ENCODE peak calls at places on chromosomes 1 and 21, in five cellular contexts. W, Y, Z, H and O are unnamed samples.

GRCh38 chr21:29005696-29006095 is 13.0 kb upstream of the LTN1 start:
- DNase-seq in W (no peak), Y (no peak), Z (no peak), H (no peak), O (no peak)

GRCh38 chr1:236163460-236164153 is 21.3 kb downstream of the GPR137B start:
- DNase-seq in W (no peak), Y (no peak), Z (no peak), H (no peak), O (no peak)

GRCh38 chr1:182580736-182581135 is 8.3 kb downstream of the RNASEL start:
- DNase-seq in W (no peak), Y (no peak), Z (no peak), H (no peak), O (no peak)

GRCh38 chr1:172969611-172970010 is 81.1 kb downstream of the TNFSF18 start:
- DNase-seq in W (no peak), Y (no peak), Z (no peak), H (no peak), O (no peak)

GRCh38 chr1:115976900-115977480 is 677 bp downstream of the SLC22A15 start:
- DNase-seq in W (no peak), Y (no peak), Z (no peak), H (no peak), O (no peak)

GRCh38 chr21:42331660-42332059 is 16.5 kb upstream of the TFF3 start:
- DNase-seq in W (no peak), Y (no peak), Z (no peak), H (no peak), O (no peak)

GRCh38 chr1:153985984-153986761 is at the start of gene RAB13:
- DNase-seq in W (peak), Y (no peak), Z (peak), H (peak), O (peak)

GRCh38 chr1:117210831-117211261 is at the start of gene VTCN1:
- DNase-seq in W (no peak), Y (no peak), Z (no peak), H (no peak), O (no peak)

GRCh38 chr1:217333939-217334338 is 297.0 kb downstream of the GPATCH2 start:
- DNase-seq in W (no peak), Y (no peak), Z (peak), H (peak), O (no peak)

GRCh38 chr21:44304846-44305245 is 5.0 kb downstream of the PFKL start:
- DNase-seq in W (no peak), Y (no peak), Z (peak), H (peak), O (peak)

GRCh38 chr1:234608720-234609527 is 1.1 kb downstream of the IRF2BP2 start:
- DNase-seq in W (no peak), Y (peak), Z (peak), H (no peak), O (peak)

GRCh38 chr1:201628490-201628889 is 89.6 kb downstream of the NAV1 start:
- DNase-seq in W (no peak), Y (no peak), Z (no peak), H (no peak), O (no peak)

GRCh38 chr21:33230518-33231324 is 983 bp downstream of the IFNAR2 start:
- DNase-seq in W (no peak), Y (no peak), Z (peak), H (peak), O (peak)
- TF ChIP-seq CTCF in W (no peak), Y (no peak), Z (peak), H (peak), O (no peak)

GRCh38 chr1:50702395-50702794 is 257.7 kb downstream of the FAF1 start:
- DNase-seq in W (no peak), Y (no peak), Z (no peak), H (no peak), O (no peak)

GRCh38 chr1:50705699-50706098 is 254.4 kb downstream of the FAF1 start:
- DNase-seq in W (no peak), Y (no peak), Z (no peak), H (no peak), O (no peak)

GRCh38 chr1:50703240-50703639 is 256.8 kb downstream of the FAF1 start:
- DNase-seq in W (no peak), Y (no peak), Z (no peak), H (no peak), O (no peak)

GRCh38 chr1:50705041-50705440 is 255.0 kb downstream of the FAF1 start:
- DNase-seq in W (no peak), Y (no peak), Z (peak), H (no peak), O (no peak)

DNA sequence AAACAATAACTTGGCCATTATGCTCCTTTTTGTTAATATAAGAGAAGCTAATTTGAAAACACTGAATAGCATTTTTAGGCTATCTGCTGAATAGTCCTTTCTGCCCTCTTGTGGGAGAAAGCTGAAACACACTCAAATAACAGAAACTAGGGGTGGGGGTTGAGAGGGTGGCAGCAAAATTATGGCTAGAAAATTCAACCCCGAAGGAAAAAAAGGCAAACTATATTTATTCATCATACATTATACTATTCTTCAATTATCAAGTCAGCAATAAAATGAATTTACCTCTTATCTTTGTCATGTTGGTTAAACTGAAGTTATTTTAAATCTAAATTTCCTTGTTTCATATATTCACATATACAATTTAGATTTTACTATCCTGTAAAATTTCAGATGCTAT is 255.9 kb downstream of the FAF1 start:
- DNase-seq in W (no peak), Y (no peak), Z (peak), H (peak), O (no peak)
- TF ChIP-seq CTCF in W (peak), Y (peak), Z (peak), H (peak), O (peak)

GRCh38 chr1:16048573-16049189 is 5.1 kb downstream of the CLCNKB start:
- DNase-seq in W (no peak), Y (no peak), Z (peak), H (peak), O (peak)
- TF ChIP-seq CTCF in W (no peak), Y (no peak), Z (peak), H (peak), O (no peak)

DNA sequence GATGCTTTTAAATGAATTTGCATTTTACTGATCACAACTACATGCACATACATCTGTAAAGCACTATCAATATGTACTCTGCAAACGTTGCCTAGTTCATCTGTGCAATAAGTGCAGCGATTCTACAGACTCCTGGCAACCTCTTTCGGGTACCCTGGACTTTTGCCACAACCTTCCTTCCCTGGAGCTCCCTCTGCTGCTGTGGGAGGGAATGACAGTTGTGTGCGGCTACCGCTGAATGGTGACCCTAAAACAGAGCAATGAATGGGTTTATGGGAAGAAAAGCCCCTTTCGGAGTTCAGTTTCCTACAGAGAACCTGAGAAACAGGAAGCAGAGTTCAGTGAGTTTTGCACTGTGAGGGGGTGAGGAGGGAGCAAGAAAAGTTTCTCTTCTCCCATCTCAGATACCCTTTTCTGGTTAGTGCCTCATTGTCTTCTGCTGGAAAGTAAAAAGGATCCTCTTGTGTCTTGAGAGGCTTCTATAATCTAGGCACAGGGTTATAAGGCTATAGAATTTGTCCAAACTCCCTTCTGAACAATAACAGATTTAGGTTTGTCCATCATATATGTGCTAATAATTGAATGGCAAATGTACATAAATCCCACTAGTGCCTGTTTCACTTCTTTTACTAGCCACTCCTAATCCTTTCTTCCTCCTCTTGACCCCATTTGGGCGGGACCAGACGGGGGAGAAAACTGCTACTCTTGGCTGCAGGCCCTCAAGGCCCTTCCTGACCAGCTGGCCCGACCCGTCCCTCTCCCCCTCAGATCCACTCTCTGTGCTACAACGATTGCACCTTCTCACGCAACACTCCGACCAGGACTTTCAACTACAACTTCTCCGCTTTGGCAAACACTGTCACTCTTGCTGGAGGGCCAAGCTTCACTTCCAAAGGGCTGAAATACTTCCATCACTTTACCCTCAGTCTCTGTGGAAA is 19.8 kb upstream of the SARS1 start:
- DNase-seq in W (no peak), Y (peak), Z (no peak), H (peak), O (peak)
- TF ChIP-seq CTCF in W (peak), Y (peak), Z (peak), H (peak), O (no peak)

GRCh38 chr1:168926236-168926635 is 180.3 kb upstream of the ATP1B1 start:
- DNase-seq in W (no peak), Y (no peak), Z (no peak), H (no peak), O (no peak)
- TF ChIP-seq CTCF in W (no peak), Y (no peak), Z (no peak), H (no peak), O (no peak)